ENCODE peak calls at places on chromosomes 2 and 18, in four cellular contexts. G is NCI-H1417, T is anterior cingulate cortex, C is cardiac fibroblast. D is an unnamed sample.

GRCh38 chr2:109208951-109209335 is 79.9 kb downstream of the SH3RF3 start:
- DNase-seq in T (no peak), G (no peak), C (no peak), D (no peak)

GRCh38 chr2:241692448-241692847 is 5.8 kb upstream of the DTYMK start:
- DNase-seq in C (peak), T (no peak), G (no peak), D (no peak)

GRCh38 chr18:50720281-50720680 is 99.5 kb downstream of the MRO start:
- DNase-seq in G (no peak), C (no peak), T (no peak), D (no peak)

GRCh38 chr18:26215247-26215970 is 10.8 kb upstream of the TAF4B start:
- DNase-seq in T (no peak), C (no peak), G (no peak), D (no peak)

GRCh38 chr18:22199005-22199404 is 29.6 kb downstream of the GATA6 start:
- DNase-seq in G (no peak), C (no peak), T (no peak), D (no peak)

GRCh38 chr2:120850551-120850950 is 114.9 kb downstream of the GLI2 start:
- DNase-seq in C (no peak), T (no peak), G (no peak), D (no peak)

GRCh38 chr2:218892693-218893348 is 12.2 kb downstream of the WNT10A start:
- DNase-seq in T (peak), C (peak), G (peak), D (peak)

GRCh38 chr18:50658601-50659000 is 98.7 kb downstream of the MAPK4 start:
- DNase-seq in G (no peak), T (no peak), C (no peak), D (no peak)

GRCh38 chr18:61948842-61949438 is 56.1 kb upstream of the RNF152 start:
- DNase-seq in G (no peak), C (no peak), T (no peak), D (peak)

D was measured in NCI-H1436.